ENCODE peak calls at places on chromosomes 16 and 17, in eight cellular contexts. One of them, this sample, is unnamed.

GRCh38 chr17:22286337-22287041 is 594.2 kb downstream of the KCNJ18 start:
- DNase-seq in IMR-90: no peak
- DNase-seq in HTR-8/SVneo: no peak
- DNase-seq in T-cell: no peak
- DNase-seq in CD4-positive, alpha-beta memory T cell: no peak
- DNase-seq in ELR: no peak
- DNase-seq in cardiac fibroblast: no peak
- DNase-seq in effector memory CD8-positive, alpha-beta T cell: no peak
- DNase-seq in this sample: no peak

GRCh38 chr16:15493416-15494181 is 59.2 kb downstream of the BMERB1 start:
- DNase-seq in effector memory CD8-positive, alpha-beta T cell: no peak
- DNase-seq in HTR-8/SVneo: no peak
- DNase-seq in ELR: peak; percentile 51
- DNase-seq in CD4-positive, alpha-beta memory T cell: no peak
- DNase-seq in IMR-90: peak; percentile 52
- DNase-seq in cardiac fibroblast: no peak
- DNase-seq in T-cell: no peak
- DNase-seq in this sample: no peak

GRCh38 chr17:83180996-83181481 is 101.6 kb downstream of the METRNL start:
- DNase-seq in effector memory CD8-positive, alpha-beta T cell: no peak
- DNase-seq in HTR-8/SVneo: no peak
- DNase-seq in ELR: no peak
- DNase-seq in cardiac fibroblast: no peak
- DNase-seq in CD4-positive, alpha-beta memory T cell: no peak
- DNase-seq in IMR-90: no peak
- DNase-seq in T-cell: no peak
- DNase-seq in this sample: no peak

GRCh38 chr17:59804910-59805381 is 87.8 kb downstream of the TUBD1 start:
- DNase-seq in effector memory CD8-positive, alpha-beta T cell: no peak
- DNase-seq in ELR: no peak
- DNase-seq in T-cell: no peak
- DNase-seq in IMR-90: no peak
- DNase-seq in cardiac fibroblast: no peak
- DNase-seq in CD4-positive, alpha-beta memory T cell: no peak
- DNase-seq in HTR-8/SVneo: no peak
- DNase-seq in this sample: no peak

GRCh38 chr17:8072339-8072726 is 15.2 kb downstream of the ALOX12B start:
- DNase-seq in HTR-8/SVneo: no peak
- DNase-seq in cardiac fibroblast: no peak
- DNase-seq in effector memory CD8-positive, alpha-beta T cell: no peak
- DNase-seq in IMR-90: no peak
- DNase-seq in ELR: no peak
- DNase-seq in T-cell: no peak
- DNase-seq in CD4-positive, alpha-beta memory T cell: no peak
- DNase-seq in this sample: no peak

GRCh38 chr16:35744084-35744483 is 2284.7 kb downstream of the TP53TG3F start:
- DNase-seq in T-cell: no peak
- DNase-seq in effector memory CD8-positive, alpha-beta T cell: no peak
- DNase-seq in HTR-8/SVneo: no peak
- DNase-seq in IMR-90: no peak
- DNase-seq in CD4-positive, alpha-beta memory T cell: no peak
- DNase-seq in ELR: no peak
- DNase-seq in cardiac fibroblast: no peak
- DNase-seq in this sample: no peak

GRCh38 chr16:85366031-85366763 is 246.9 kb upstream of the GSE1 start:
- DNase-seq in effector memory CD8-positive, alpha-beta T cell: no peak
- DNase-seq in T-cell: no peak
- DNase-seq in cardiac fibroblast: no peak
- DNase-seq in ELR: no peak
- DNase-seq in HTR-8/SVneo: no peak
- DNase-seq in IMR-90: no peak
- DNase-seq in CD4-positive, alpha-beta memory T cell: no peak
- DNase-seq in this sample: no peak

GRCh38 chr17:73784015-73784603 is 139.9 kb upstream of the SDK2 start:
- DNase-seq in IMR-90: no peak
- DNase-seq in cardiac fibroblast: no peak
- DNase-seq in HTR-8/SVneo: no peak
- DNase-seq in T-cell: no peak
- DNase-seq in effector memory CD8-positive, alpha-beta T cell: no peak
- DNase-seq in ELR: no peak
- DNase-seq in CD4-positive, alpha-beta memory T cell: no peak
- DNase-seq in this sample: no peak

GRCh38 chr17:82317394-82318168 is at the start of gene CD7:
- DNase-seq in CD4-positive, alpha-beta memory T cell: peak; percentile 66
- DNase-seq in effector memory CD8-positive, alpha-beta T cell: peak; percentile 54
- DNase-seq in HTR-8/SVneo: no peak
- DNase-seq in T-cell: peak; percentile 62
- DNase-seq in IMR-90: no peak
- DNase-seq in cardiac fibroblast: no peak
- DNase-seq in ELR: no peak
- DNase-seq in this sample: no peak

This sample was measured in mammary epithelial cell.